ENCODE peak calls at places on chromosomes 13 and 19, in six cellular contexts. J is stimulated activated CD8-positive, alpha-beta memory T cell treated with anti-CD3 and anti-CD28 coated beads, Interleukin-2, amount 100 ng/mL, for 1 hour; F is A673; M is neuronal stem cell; R is stromal cell of bone marrow; K is ELF-1. B is an unnamed sample.

GRCh38 chr19:17576758-17577532 is 21.5 kb downstream of the COLGALT1 start:
- DNase-seq in R (no peak), F (peak; percentile 63), M (peak; percentile 84), J (no peak), K (peak; percentile 98), B (peak; percentile 66)

GRCh38 chr19:44113784-44114390 is 688 bp downstream of the ZNF225 start:
- DNase-seq in K (no peak), R (no peak), J (no peak), F (peak; percentile 4), M (peak; percentile 3), B (no peak)

GRCh38 chr13:101727118-101727517 is 274.6 kb downstream of the ITGBL1 start:
- DNase-seq in K (no peak), M (no peak), F (peak; percentile 11), J (no peak), R (peak; percentile 5), B (no peak)

GRCh38 chr19:18156841-18157464 is 4.0 kb downstream of the PIK3R2 start:
- DNase-seq in R (no peak), K (no peak), M (no peak), F (peak; percentile 30), J (no peak), B (peak; percentile 80)

GRCh38 chr13:34017231-34017630 is 199.3 kb downstream of the RFC3 start:
- DNase-seq in R (no peak), M (no peak), K (no peak), J (no peak), F (no peak), B (peak; percentile 62)

GRCh38 chr19:39692166-39692565 is 12.1 kb upstream of the LGALS14 start:
- DNase-seq in M (no peak), K (no peak), J (no peak), R (no peak), F (no peak), B (peak; percentile 22)

GRCh38 chr13:45406421-45406820 is 11.8 kb downstream of the SLC25A30 start:
- DNase-seq in R (no peak), J (no peak), F (no peak), K (no peak), M (no peak), B (no peak)

GRCh38 chr13:27496006-27496405 is 45.6 kb upstream of the MTIF3 start:
- DNase-seq in F (no peak), J (no peak), K (no peak), M (no peak), R (no peak), B (no peak)

GRCh38 chr13:49466240-49466914 is 22.3 kb downstream of the SETDB2 start:
- DNase-seq in K (no peak), F (no peak), M (no peak), J (no peak), R (no peak), B (no peak)

GRCh38 chr13:101751488-101751887 is 299.0 kb downstream of the ITGBL1 start:
- DNase-seq in F (peak; percentile 79), J (no peak), M (no peak), R (peak; percentile 7), K (peak; percentile 53), B (peak; percentile 63)

GRCh38 chr13:35888327-35888940 is 242.7 kb downstream of the DCLK1 start:
- DNase-seq in F (peak; percentile 74), K (no peak), R (no peak), M (no peak), J (no peak), B (no peak)

GRCh38 chr13:20209937-20210336 is 17.2 kb upstream of the GJB2 start:
- DNase-seq in J (no peak), F (no peak), M (no peak), R (no peak), K (no peak), B (no peak)

GRCh38 chr13:92103673-92104296 is 705.4 kb downstream of the GPC5 start:
- DNase-seq in K (peak; percentile 39), R (no peak), J (no peak), F (no peak), M (no peak), B (no peak)

GRCh38 chr19:2969104-2969504 is 8.3 kb upstream of the TLE6 start:
- DNase-seq in R (no peak), F (no peak), J (no peak), K (no peak), M (no peak), B (no peak)

GRCh38 chr19:39971380-39971841 is 446 bp downstream of the PSMC4 start:
- DNase-seq in M (no peak), F (no peak), R (no peak), J (no peak), K (no peak), B (no peak)

GRCh38 chr13:50990540-50991506 is 81.2 kb downstream of the RNASEH2B start:
- DNase-seq in F (no peak), K (peak; percentile 71), M (peak; percentile 27), J (no peak), R (peak; percentile 38), B (no peak)

GRCh38 chr13:21139374-21139773 is 37.0 kb downstream of the SKA3 start:
- DNase-seq in K (no peak), M (no peak), R (no peak), F (no peak), J (no peak), B (no peak)

GRCh38 chr13:77177646-77178045 is 149.2 kb downstream of the MYCBP2 start:
- DNase-seq in J (no peak), F (no peak), K (no peak), R (no peak), M (no peak), B (peak; percentile 87)

GRCh38 chr19:40190891-40191835 is at the start of gene MAP3K10:
- DNase-seq in R (peak; percentile 40), F (peak; percentile 75), M (peak; percentile 73), J (peak; percentile 46), K (peak; percentile 57), B (peak; percentile 26)

GRCh38 chr13:36163809-36164308 is 32.7 kb upstream of the DCLK1 start:
- DNase-seq in K (no peak), F (peak; percentile 67), J (no peak), M (no peak), R (peak; percentile 96), B (peak; percentile 46)

GRCh38 chr19:12913011-12913561 is 6.0 kb downstream of the SYCE2 start:
- DNase-seq in R (no peak), K (peak; percentile 70), J (no peak), F (peak; percentile 90), M (no peak), B (no peak)

GRCh38 chr19:55486971-55487883 is 1.0 kb upstream of the SSC5D start:
- DNase-seq in M (no peak), K (peak; percentile 92), F (peak; percentile 81), R (peak; percentile 95), J (no peak), B (peak; percentile 68)

GRCh38 chr13:95559100-95559499 is 6.6 kb downstream of the CLDN10 start:
- DNase-seq in J (no peak), M (no peak), K (no peak), R (no peak), F (no peak), B (no peak)

GRCh38 chr19:3474614-3475013 is 5.7 kb downstream of the SMIM24 start:
- DNase-seq in J (no peak), R (no peak), F (no peak), K (no peak), M (no peak), B (no peak)

B was measured in foreskin keratinocyte.